ENCODE peak calls at places on chromosome 11, in six cellular contexts. X is tibial nerve, H is osteocyte, Z is fibroblast of lung, Q is foreskin fibroblast, I is nephron progenitor cell. V is an unnamed sample.

GRCh38 chr11:87966744-87967143 is 208.5 kb downstream of the RAB38 start:
- DNase-seq in H (no peak), Q (no peak), I (no peak), Z (no peak), X (no peak), V (no peak)

GRCh38 chr11:77071671-77072605 is 5.2 kb downstream of the CAPN5 start:
- DNase-seq in Q (peak), I (no peak), Z (no peak), X (no peak), H (no peak), V (no peak)

GRCh38 chr11:12291767-12292166 is 85.6 kb upstream of the PARVA start:
- DNase-seq in Q (no peak), H (no peak), Z (no peak), I (no peak), X (no peak), V (no peak)

GRCh38 chr11:45551181-45551580 is 114.2 kb downstream of the CHST1 start:
- DNase-seq in Q (no peak), H (no peak), X (no peak), I (no peak), Z (no peak), V (no peak)

GRCh38 chr11:122170815-122171475 is 54.9 kb upstream of the BLID start:
- DNase-seq in Q (peak), Z (peak), X (no peak), I (no peak), H (no peak), V (no peak)

GRCh38 chr11:13667795-13668101 is 720 bp upstream of the FAR1 start:
- DNase-seq in I (no peak), X (no peak), Q (no peak), H (no peak), Z (no peak), V (no peak)

GRCh38 chr11:41784513-41785335 is 325.3 kb upstream of the LRRC4C start:
- DNase-seq in Z (peak), Q (no peak), X (no peak), I (no peak), H (no peak), V (no peak)

GRCh38 chr11:31805629-31806185 is 5.4 kb downstream of the PAX6 start:
- DNase-seq in Q (no peak), H (no peak), X (peak), Z (peak), I (peak), V (no peak)

GRCh38 chr11:111911563-111912401 is at the start of gene CRYAB:
- DNase-seq in Q (peak), I (peak), H (peak), Z (peak), X (peak), V (no peak)

GRCh38 chr11:16097543-16097942 is 258.8 kb downstream of the SOX6 start:
- DNase-seq in X (no peak), Z (no peak), I (no peak), Q (no peak), H (no peak), V (no peak)

GRCh38 chr11:122108192-122108799 is 7.7 kb downstream of the BLID start:
- DNase-seq in I (peak), Z (no peak), X (peak), Q (no peak), H (no peak), V (peak)

GRCh38 chr11:114040706-114041211 is 18.8 kb upstream of the ZBTB16 start:
- DNase-seq in I (no peak), H (no peak), Z (peak), Q (peak), X (no peak), V (no peak)

GRCh38 chr11:10494636-10495463 is 39.8 kb downstream of the AMPD3 start:
- DNase-seq in H (peak), Z (no peak), Q (no peak), X (no peak), I (no peak), V (no peak)

GRCh38 chr11:114079406-114080072 is 20.0 kb downstream of the ZBTB16 start:
- DNase-seq in Q (no peak), H (no peak), Z (no peak), X (no peak), I (no peak), V (no peak)

GRCh38 chr11:70849031-70849430 is 403.3 kb downstream of the SHANK2 start:
- DNase-seq in Z (no peak), X (no peak), H (no peak), I (no peak), Q (no peak), V (no peak)

GRCh38 chr11:95790933-95791247 is 592 bp downstream of the CEP57 start:
- DNase-seq in X (peak), H (peak), I (peak), Q (peak), Z (peak), V (peak)

GRCh38 chr11:29159552-29160465 is 857.0 kb downstream of the KCNA4 start:
- DNase-seq in X (no peak), H (no peak), I (peak), Z (peak), Q (peak), V (peak)
- TF ChIP-seq CTCF in X (peak), H (peak), I (peak), Z (peak), Q (peak), V (peak)

GRCh38 chr11:47248664-47249377 is at the start of gene ACP2:
- DNase-seq in X (peak), H (peak), I (peak), Q (peak), Z (peak), V (peak)
- TF ChIP-seq CTCF in X (no peak), H (peak), I (no peak), Q (no peak), Z (peak), V (peak)

DNA sequence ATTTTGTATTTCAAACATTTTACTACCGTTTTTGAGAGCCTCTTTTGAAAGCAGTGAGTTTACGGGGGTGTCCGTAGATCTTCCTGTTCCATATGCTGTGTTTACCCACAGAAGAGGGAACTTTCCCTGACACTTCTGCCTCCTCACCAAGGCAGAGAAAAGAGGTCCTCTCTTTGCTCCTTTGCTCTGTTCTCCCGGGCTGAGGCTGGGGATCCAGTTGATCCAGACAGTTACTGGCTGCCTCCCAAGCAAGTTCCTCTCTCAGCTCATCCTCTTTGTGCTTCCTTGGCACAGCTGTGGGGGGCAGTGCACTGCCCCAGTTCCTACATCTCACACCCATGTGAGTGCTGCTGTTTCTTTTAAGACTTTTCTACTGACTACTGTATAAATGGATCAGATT is 813.7 kb downstream of the NTM start:
- DNase-seq in H (no peak), I (no peak), Z (no peak), Q (no peak), X (no peak), V (no peak)
- TF ChIP-seq CTCF in H (no peak), I (no peak), Z (no peak), Q (no peak), X (no peak), V (no peak)

GRCh38 chr11:123360267-123360936 is 69.7 kb upstream of the GRAMD1B start:
- DNase-seq in X (no peak), I (no peak), Q (no peak), H (peak), Z (no peak), V (no peak)

GRCh38 chr11:123357353-123357989 is 72.6 kb upstream of the GRAMD1B start:
- DNase-seq in Q (no peak), I (no peak), H (peak), X (no peak), Z (no peak), V (no peak)

GRCh38 chr11:123356539-123356938 is 73.5 kb upstream of the GRAMD1B start:
- DNase-seq in I (no peak), X (no peak), H (peak), Q (no peak), Z (no peak), V (no peak)

GRCh38 chr11:123354371-123354770 is 75.7 kb upstream of the GRAMD1B start:
- DNase-seq in Q (no peak), H (peak), Z (no peak), I (no peak), X (no peak), V (no peak)

GRCh38 chr11:123357990-123358827 is 71.9 kb upstream of the GRAMD1B start:
- DNase-seq in Z (peak), I (peak), X (no peak), Q (peak), H (peak), V (peak)
- TF ChIP-seq CTCF in Z (no peak), I (no peak), X (no peak), Q (peak), H (peak), V (no peak)

GRCh38 chr11:64317961-64318693 is at the start of gene PRDX5:
- DNase-seq in X (peak), I (peak), Q (peak), H (peak), Z (peak), V (peak)
- TF ChIP-seq CTCF in X (peak), I (no peak), Q (peak), H (peak), Z (no peak), V (no peak)

DNA sequence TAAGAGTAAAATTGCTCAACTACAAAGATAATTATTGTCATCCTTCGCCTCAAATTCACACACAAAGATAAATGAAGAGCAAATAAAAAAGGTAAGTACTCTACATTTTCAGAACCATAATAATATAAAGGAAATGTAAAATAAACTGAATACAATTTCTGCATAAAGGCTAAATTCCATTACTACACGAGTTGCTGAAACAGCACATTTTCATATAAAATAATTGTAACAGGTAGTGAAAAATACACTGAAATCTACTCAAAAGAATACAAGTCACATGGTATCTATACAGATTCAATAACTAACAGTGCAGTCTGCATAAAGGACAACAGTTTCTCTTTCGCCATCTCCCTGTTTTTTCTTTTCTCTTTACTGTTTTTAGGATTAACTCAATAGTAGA is 54.8 kb upstream of the GAB2 start:
- DNase-seq in Q (no peak), H (no peak), I (no peak), X (no peak), Z (no peak), V (no peak)
- TF ChIP-seq CTCF in Q (no peak), H (no peak), I (no peak), X (no peak), Z (no peak), V (no peak)

GRCh38 chr11:57391546-57391945 is 1.1 kb upstream of the PRG2 start:
- DNase-seq in I (no peak), H (no peak), X (no peak), Z (no peak), Q (no peak), V (no peak)
- TF ChIP-seq CTCF in I (no peak), H (no peak), X (no peak), Z (no peak), Q (no peak), V (no peak)

DNA sequence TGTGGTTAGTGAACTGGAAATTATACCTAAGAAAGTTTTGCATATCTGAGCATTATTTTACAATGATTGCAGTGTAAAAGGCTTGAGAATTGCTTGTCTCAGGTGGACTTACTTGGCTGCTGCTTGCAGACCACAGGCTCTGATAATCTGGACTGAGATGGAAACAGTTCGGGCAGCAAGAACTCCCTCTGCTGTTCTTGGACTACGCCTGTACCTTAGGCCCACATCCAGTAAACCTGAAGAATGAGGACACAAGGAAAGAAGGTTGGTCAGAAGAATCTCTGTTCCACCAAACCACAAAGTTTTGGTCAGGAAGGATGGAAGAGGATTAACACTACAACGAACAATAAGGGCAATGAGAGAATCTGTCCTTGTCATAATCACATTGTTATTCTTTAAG is 80.1 kb downstream of the C2CD3 start:
- DNase-seq in Q (no peak), H (no peak), I (no peak), X (no peak), Z (peak), V (no peak)
- TF ChIP-seq CTCF in Q (peak), H (peak), I (no peak), X (peak), Z (peak), V (no peak)

V was measured in neural crest cell.